ENCODE peak calls at places on chromosome 12, in four cellular contexts. H is NCI-H774, D is HEK293T, L is A673. C is an unnamed sample.

GRCh38 chr12:103538397-103538796 is 42.6 kb upstream of the C12orf42 start:
- DNase-seq in D (no peak), H (no peak), L (no peak), C (peak; percentile 16)

GRCh38 chr12:6424008-6424347 is 20.8 kb upstream of the CD27 start:
- DNase-seq in L (no peak), H (no peak), D (no peak), C (no peak)

GRCh38 chr12:121278450-121279375 is 17.8 kb downstream of the CAMKK2 start:
- DNase-seq in D (no peak), L (no peak), H (no peak), C (peak; percentile 77)

GRCh38 chr12:95701275-95701674 is 89.3 kb downstream of the NTN4 start:
- DNase-seq in L (no peak), H (no peak), D (no peak), C (peak; percentile 13)

GRCh38 chr12:49345048-49345839 is 1.4 kb upstream of the DNAJC22 start:
- DNase-seq in D (no peak), L (peak; percentile 50), H (no peak), C (peak; percentile 51)

GRCh38 chr12:93567174-93567573 is 5.3 kb upstream of the SOCS2 start:
- DNase-seq in D (no peak), H (no peak), L (no peak), C (peak; percentile 35)

GRCh38 chr12:106980944-106981343 is 6.0 kb downstream of the MTERF2 start:
- DNase-seq in H (no peak), L (no peak), D (no peak), C (no peak)

GRCh38 chr12:98369601-98370000 is 145.8 kb upstream of the TMPO start:
- DNase-seq in L (peak; percentile 83), D (no peak), H (no peak), C (no peak)

GRCh38 chr12:53530056-53530455 is 22.8 kb upstream of the NPFF start:
- DNase-seq in H (no peak), D (no peak), L (no peak), C (no peak)

GRCh38 chr12:88298761-88299242 is 156.7 kb downstream of the TMTC3 start:
- DNase-seq in H (no peak), D (no peak), L (peak; percentile 66), C (peak; percentile 15)

GRCh38 chr12:94561943-94562411 is 88.4 kb downstream of the TMCC3 start:
- DNase-seq in D (no peak), L (no peak), H (no peak), C (no peak)

GRCh38 chr12:11717533-11717961 is 68.1 kb downstream of the ETV6 start:
- DNase-seq in L (no peak), H (no peak), D (no peak), C (no peak)

GRCh38 chr12:11621797-11622423 is 27.6 kb upstream of the ETV6 start:
- DNase-seq in D (no peak), H (no peak), L (peak; percentile 42), C (no peak)

GRCh38 chr12:2049604-2050540 is 2.9 kb upstream of the CACNA1C start:
- DNase-seq in D (no peak), H (no peak), L (no peak), C (no peak)

GRCh38 chr12:13864081-13864673 is 117.2 kb downstream of the GRIN2B start:
- DNase-seq in L (peak; percentile 75), H (peak; percentile 36), D (peak; percentile 74), C (peak; percentile 84)

GRCh38 chr12:117072736-117073475 is 26.3 kb downstream of the TESC start:
- DNase-seq in H (no peak), D (no peak), L (no peak), C (no peak)

GRCh38 chr12:48045061-48045846 is 41.0 kb upstream of the COL2A1 start:
- DNase-seq in L (no peak), H (no peak), D (no peak), C (no peak)

GRCh38 chr12:89475203-89475990 is 49.2 kb downstream of the GALNT4 start:
- DNase-seq in L (no peak), D (no peak), H (no peak), C (no peak)

GRCh38 chr12:52585951-52586350 is 12.3 kb upstream of the KRT74 start:
- DNase-seq in H (no peak), L (no peak), D (no peak), C (no peak)

GRCh38 chr12:63805704-63806672 is 26.3 kb downstream of the RXYLT1 start:
- DNase-seq in L (no peak), H (peak; percentile 93), D (no peak), C (no peak)

GRCh38 chr12:107847430-107847829 is 72.9 kb downstream of the ASCL4 start:
- DNase-seq in H (no peak), L (no peak), D (no peak), C (no peak)

GRCh38 chr12:114136656-114137055 is 170.5 kb upstream of the RBM19 start:
- DNase-seq in D (no peak), H (no peak), L (no peak), C (peak; percentile 22)

GRCh38 chr12:55654506-55655224 is 18.0 kb downstream of the OR10P1 start:
- DNase-seq in D (no peak), H (no peak), L (no peak), C (no peak)

GRCh38 chr12:20044836-20045235 is 323.5 kb upstream of the PDE3A start:
- DNase-seq in D (no peak), H (no peak), L (no peak), C (peak; percentile 47)

GRCh38 chr12:52391618-52392002 is 6.2 kb upstream of the KRT84 start:
- DNase-seq in H (peak; percentile 54), D (no peak), L (peak; percentile 51), C (no peak)

GRCh38 chr12:4580165-4580773 is 18.3 kb downstream of the DYRK4 start:
- DNase-seq in H (no peak), D (no peak), L (no peak), C (no peak)

GRCh38 chr12:75784591-75784990 is 247.0 kb downstream of the PHLDA1 start:
- DNase-seq in L (peak; percentile 67), D (no peak), H (peak; percentile 89), C (no peak)

GRCh38 chr12:9792961-9793617 is 32.4 kb upstream of the CD69 start:
- DNase-seq in H (no peak), D (no peak), L (no peak), C (no peak)

GRCh38 chr12:110756611-110757010 is 13.9 kb upstream of the PPP1CC start:
- DNase-seq in L (no peak), H (no peak), D (no peak), C (no peak)

GRCh38 chr12:120069278-120069677 is 47.3 kb downstream of the RAB35 start:
- DNase-seq in L (no peak), H (no peak), D (no peak), C (no peak)

GRCh38 chr12:2959508-2960431 is 573 bp downstream of the TEAD4 start:
- DNase-seq in L (peak; percentile 72), H (peak; percentile 71), D (peak; percentile 57), C (peak; percentile 85)

GRCh38 chr12:1034726-1035457 is 43.9 kb downstream of the ERC1 start:
- DNase-seq in L (no peak), H (no peak), D (no peak), C (no peak)

GRCh38 chr12:22046090-22046967 is at the start of gene CMAS:
- DNase-seq in D (peak; percentile 86), H (peak; percentile 85), L (peak; percentile 85), C (peak; percentile 95)

GRCh38 chr12:75986001-75986739 is 45.4 kb downstream of the PHLDA1 start:
- DNase-seq in L (no peak), D (no peak), H (peak; percentile 28), C (no peak)

GRCh38 chr12:27226319-27226984 is 17.6 kb upstream of the STK38L start:
- DNase-seq in H (no peak), L (no peak), D (no peak), C (no peak)

GRCh38 chr12:50024804-50025186 is 499 bp downstream of the RACGAP1 start:
- DNase-seq in D (no peak), H (no peak), L (peak; percentile 42), C (peak; percentile 18)

GRCh38 chr12:52093346-52093745 is 13.8 kb downstream of the SMIM41 start:
- DNase-seq in H (no peak), L (no peak), D (no peak), C (no peak)

C was measured in AG20443.